ENCODE peak calls at places on chromosomes 2 and 18, in ten cellular contexts. D is activated T-helper 1 cell treated with Interleukin-2 at 50 U/mL for 16 hours, L is RWPE1, Z is T-helper 17 cell, Y is fibroblast of lung, A is NT2/D1, V is posterior cingulate gyrus, J is left ventricle myocardium superior, S is KBM-7, C is AG04450. E is an unnamed sample.

GRCh38 chr2:232549655-232550350 is 554 bp downstream of the TIGD1 start:
- DNase-seq in D (no peak), V (no peak), C (no peak), J (no peak), A (no peak), Z (no peak), S (no peak), Y (no peak), L (no peak), E (no peak)

GRCh38 chr2:27655155-27655951 is 8.1 kb downstream of the SUPT7L start:
- DNase-seq in D (no peak), A (no peak), L (no peak), V (no peak), J (no peak), C (peak), Z (no peak), Y (peak), S (no peak), E (no peak)

GRCh38 chr18:79987566-79987965 is 797 bp downstream of the TXNL4A start:
- DNase-seq in Z (no peak), C (no peak), A (no peak), Y (peak), L (no peak), D (no peak), S (no peak), V (no peak), J (no peak), E (no peak)

GRCh38 chr2:231673348-231673770 is 35.0 kb upstream of the PTMA start:
- DNase-seq in L (no peak), Y (peak), A (no peak), J (peak), C (no peak), Z (no peak), V (no peak), D (no peak), S (no peak), E (peak)

GRCh38 chr2:100109986-100110980 is 32.1 kb downstream of the AFF3 start:
- DNase-seq in Z (no peak), C (no peak), V (no peak), S (no peak), L (no peak), D (no peak), J (no peak), A (no peak), Y (no peak), E (no peak)

GRCh38 chr2:133711226-133711625 is 143.0 kb upstream of the NCKAP5 start:
- DNase-seq in S (no peak), A (peak), Y (no peak), L (no peak), D (no peak), C (no peak), V (no peak), J (no peak), Z (no peak), E (no peak)

GRCh38 chr2:27716301-27717069 is 52.8 kb downstream of the SLC4A1AP start:
- DNase-seq in D (no peak), J (no peak), Y (no peak), C (no peak), V (no peak), Z (no peak), S (no peak), L (no peak), A (no peak), E (no peak)

GRCh38 chr18:77071711-77072292 is 60.8 kb downstream of the MBP start:
- DNase-seq in A (no peak), V (no peak), D (peak), Y (peak), S (no peak), Z (peak), L (no peak), J (no peak), C (peak), E (no peak)

GRCh38 chr2:33292063-33292462 is 184.4 kb upstream of the RASGRP3 start:
- DNase-seq in Y (no peak), J (no peak), L (no peak), V (no peak), Z (no peak), C (no peak), S (no peak), A (no peak), D (no peak), E (no peak)

GRCh38 chr18:67636597-67637385 is 120.3 kb upstream of the DSEL start:
- DNase-seq in Y (no peak), C (no peak), D (no peak), J (no peak), S (no peak), L (no peak), Z (no peak), V (no peak), A (no peak), E (no peak)

GRCh38 chr2:166013878-166014277 is 60.3 kb upstream of the TTC21B start:
- DNase-seq in S (no peak), V (no peak), J (no peak), A (no peak), Z (no peak), C (no peak), L (no peak), Y (no peak), D (no peak), E (no peak)

GRCh38 chr2:46446871-46447568 is 32.3 kb upstream of the TMEM247 start:
- DNase-seq in V (no peak), S (no peak), A (no peak), Y (no peak), C (peak), D (no peak), L (no peak), Z (no peak), J (no peak), E (no peak)

GRCh38 chr2:4992226-4992625 is 700.0 kb upstream of the SOX11 start:
- DNase-seq in C (no peak), D (no peak), V (no peak), Y (no peak), Z (no peak), L (no peak), J (no peak), S (no peak), A (no peak), E (no peak)

GRCh38 chr2:152335016-152335850 is at the start of gene FMNL2:
- DNase-seq in Z (peak), S (peak), D (no peak), V (peak), C (peak), J (peak), A (peak), Y (peak), L (peak), E (peak)

GRCh38 chr18:9876867-9877654 is 8.7 kb upstream of the TXNDC2 start:
- DNase-seq in Z (no peak), A (no peak), S (peak), D (no peak), Y (peak), J (no peak), L (peak), V (no peak), C (peak), E (no peak)

GRCh38 chr2:160076935-160077334 is 14.5 kb upstream of the PLA2R1 start:
- DNase-seq in A (no peak), D (no peak), V (no peak), Y (no peak), L (no peak), Z (no peak), J (no peak), S (peak), C (no peak), E (no peak)

GRCh38 chr2:61995515-61995914 is 90.0 kb downstream of the COMMD1 start:
- DNase-seq in J (no peak), Z (no peak), S (no peak), D (no peak), C (no peak), L (no peak), A (no peak), Y (no peak), V (no peak), E (no peak)

GRCh38 chr2:43318791-43319190 is 92.4 kb upstream of the ZFP36L2 start:
- DNase-seq in L (no peak), S (no peak), J (no peak), A (no peak), V (no peak), Y (peak), C (peak), D (no peak), Z (no peak), E (no peak)

GRCh38 chr2:33022989-33023731 is 76.4 kb downstream of the LTBP1 start:
- DNase-seq in D (no peak), L (peak), Y (peak), S (peak), J (no peak), C (peak), A (no peak), Z (no peak), V (no peak), E (no peak)

GRCh38 chr2:54176577-54176976 is 61.2 kb downstream of the ACYP2 start:
- DNase-seq in Y (peak), V (peak), Z (no peak), D (no peak), S (peak), J (peak), A (peak), L (no peak), C (peak), E (peak)

GRCh38 chr2:12895017-12895416 is 178.3 kb downstream of the TRIB2 start:
- DNase-seq in Z (no peak), A (no peak), C (no peak), J (no peak), Y (no peak), V (no peak), D (no peak), S (no peak), L (no peak), E (no peak)

GRCh38 chr2:170973492-170974303 is 44.6 kb downstream of the GORASP2 start:
- DNase-seq in V (peak), S (peak), C (no peak), L (peak), A (peak), Z (peak), Y (peak), D (peak), J (peak), E (peak)

GRCh38 chr18:67104700-67105284 is 411.7 kb downstream of the DSEL start:
- DNase-seq in S (peak), Z (no peak), L (peak), J (peak), D (no peak), Y (peak), C (peak), V (peak), A (peak), E (no peak)

GRCh38 chr2:231684314-231685223 is 23.8 kb upstream of the PTMA start:
- DNase-seq in A (no peak), J (peak), S (no peak), Y (no peak), V (peak), C (no peak), D (no peak), L (no peak), Z (no peak), E (peak)

GRCh38 chr18:5874336-5874735 is 21.0 kb downstream of the TMEM200C start:
- DNase-seq in J (no peak), Z (no peak), S (no peak), C (no peak), Y (no peak), A (no peak), D (no peak), V (no peak), L (no peak), E (no peak)

GRCh38 chr2:238174701-238175100 is 15.9 kb downstream of the ERFE start:
- DNase-seq in Y (no peak), V (no peak), S (no peak), A (no peak), J (no peak), C (no peak), L (no peak), D (no peak), Z (no peak), E (no peak)

GRCh38 chr2:241774419-241775222 is 2.0 kb upstream of the GAL3ST2 start:
- DNase-seq in D (no peak), V (no peak), S (no peak), L (peak), J (peak), C (peak), Y (peak), Z (no peak), A (no peak), E (no peak)

GRCh38 chr18:79982736-79983135 is 5.6 kb downstream of the TXNL4A start:
- DNase-seq in Y (peak), V (no peak), Z (no peak), S (peak), D (no peak), L (no peak), C (no peak), J (no peak), A (no peak), E (no peak)

GRCh38 chr2:181607629-181608627 is 49.0 kb downstream of the CERKL start:
- DNase-seq in V (no peak), C (no peak), D (no peak), L (no peak), Y (no peak), A (no peak), Z (no peak), S (no peak), J (no peak), E (no peak)

GRCh38 chr2:40760071-40760666 is 308.3 kb upstream of the SLC8A1 start:
- DNase-seq in Y (peak), V (no peak), C (peak), D (no peak), L (peak), S (peak), A (peak), Z (no peak), J (peak), E (peak)

GRCh38 chr18:6039055-6039454 is 143.7 kb upstream of the TMEM200C start:
- DNase-seq in J (no peak), D (no peak), L (no peak), Z (no peak), Y (peak), S (no peak), C (no peak), V (no peak), A (no peak), E (no peak)

GRCh38 chr18:49090901-49091300 is 140.1 kb upstream of the SMAD7 start:
- DNase-seq in S (no peak), A (no peak), J (no peak), Z (no peak), C (no peak), L (no peak), V (no peak), Y (no peak), D (no peak), E (no peak)

GRCh38 chr2:54838585-54839035 is 115.1 kb downstream of the EML6 start:
- DNase-seq in L (peak), D (peak), C (peak), Y (peak), S (peak), A (peak), J (peak), Z (peak), V (peak), E (peak)

GRCh38 chr2:128314026-128314347 is 4.7 kb downstream of the HS6ST1 start:
- DNase-seq in Y (no peak), V (peak), J (no peak), A (no peak), L (no peak), C (no peak), D (no peak), Z (no peak), S (no peak), E (no peak)

GRCh38 chr2:66334237-66335054 is 100.5 kb upstream of the MEIS1 start:
- DNase-seq in C (no peak), J (no peak), Z (no peak), L (peak), V (no peak), S (peak), D (no peak), A (no peak), Y (peak), E (no peak)

GRCh38 chr2:1736997-1737480 is 7.3 kb downstream of the PXDN start:
- DNase-seq in D (no peak), Y (peak), A (no peak), J (no peak), C (peak), L (no peak), S (no peak), V (no peak), Z (no peak), E (no peak)